ENCODE peak calls at places on chromosomes 7 and 10, in six cellular contexts. One of them, this sample, is unnamed.

GRCh38 chr7:31782411-31782991 is 95.5 kb downstream of the PPP1R17 start:
- DNase-seq in lower lobe of right lung: no peak
- DNase-seq in BJ: no peak
- DNase-seq in heart right ventricle: no peak
- DNase-seq in stomach: no peak
- DNase-seq in left ventricle myocardium inferior: no peak
- DNase-seq in this sample: peak; percentile 64

GRCh38 chr10:95475827-95476481 is 85.2 kb downstream of the SORBS1 start:
- DNase-seq in lower lobe of right lung: no peak
- DNase-seq in BJ: no peak
- DNase-seq in heart right ventricle: no peak
- DNase-seq in stomach: peak; percentile 90
- DNase-seq in left ventricle myocardium inferior: no peak
- DNase-seq in this sample: no peak

GRCh38 chr7:44449531-44449930 is 40.9 kb downstream of the NUDCD3 start:
- DNase-seq in lower lobe of right lung: no peak
- DNase-seq in BJ: peak; percentile 8
- DNase-seq in heart right ventricle: no peak
- DNase-seq in stomach: no peak
- DNase-seq in left ventricle myocardium inferior: no peak
- DNase-seq in this sample: no peak

GRCh38 chr7:64890761-64891666 is 12.1 kb upstream of the ZNF273 start:
- DNase-seq in lower lobe of right lung: no peak
- DNase-seq in BJ: no peak
- DNase-seq in heart right ventricle: no peak
- DNase-seq in stomach: no peak
- DNase-seq in left ventricle myocardium inferior: no peak
- DNase-seq in this sample: no peak

GRCh38 chr7:106064836-106065559 is 47.1 kb downstream of the SYPL1 start:
- DNase-seq in lower lobe of right lung: peak; percentile 61
- DNase-seq in BJ: peak; percentile 70
- DNase-seq in heart right ventricle: peak; percentile 80
- DNase-seq in stomach: peak; percentile 88
- DNase-seq in left ventricle myocardium inferior: peak; percentile 83
- DNase-seq in this sample: peak; percentile 68

GRCh38 chr7:79741684-79742083 is 288.2 kb upstream of the MAGI2 start:
- DNase-seq in lower lobe of right lung: no peak
- DNase-seq in BJ: no peak
- DNase-seq in heart right ventricle: no peak
- DNase-seq in stomach: no peak
- DNase-seq in left ventricle myocardium inferior: no peak
- DNase-seq in this sample: no peak

GRCh38 chr10:103828107-103828506 is 27.3 kb downstream of the SH3PXD2A start:
- DNase-seq in lower lobe of right lung: no peak
- DNase-seq in BJ: no peak
- DNase-seq in heart right ventricle: no peak
- DNase-seq in stomach: no peak
- DNase-seq in left ventricle myocardium inferior: no peak
- DNase-seq in this sample: no peak

GRCh38 chr7:66039094-66039493 is 36.5 kb upstream of the ASL start:
- DNase-seq in lower lobe of right lung: no peak
- DNase-seq in BJ: no peak
- DNase-seq in heart right ventricle: no peak
- DNase-seq in stomach: no peak
- DNase-seq in left ventricle myocardium inferior: no peak
- DNase-seq in this sample: no peak

GRCh38 chr7:154698726-154699291 is 304.1 kb downstream of the PAXIP1 start:
- DNase-seq in lower lobe of right lung: no peak
- DNase-seq in BJ: no peak
- DNase-seq in heart right ventricle: no peak
- DNase-seq in stomach: no peak
- DNase-seq in left ventricle myocardium inferior: no peak
- DNase-seq in this sample: no peak

GRCh38 chr7:34260282-34260681 is 354.9 kb downstream of the BMPER start:
- DNase-seq in lower lobe of right lung: no peak
- DNase-seq in BJ: peak; percentile 93
- DNase-seq in heart right ventricle: no peak
- DNase-seq in stomach: no peak
- DNase-seq in left ventricle myocardium inferior: no peak
- DNase-seq in this sample: peak; percentile 90

GRCh38 chr7:42096681-42097637 is 140.1 kb downstream of the GLI3 start:
- DNase-seq in lower lobe of right lung: no peak
- DNase-seq in BJ: no peak
- DNase-seq in heart right ventricle: peak; percentile 61
- DNase-seq in stomach: peak; percentile 71
- DNase-seq in left ventricle myocardium inferior: peak; percentile 61
- DNase-seq in this sample: no peak

GRCh38 chr7:88072036-88072714 is 138.1 kb downstream of the ADAM22 start:
- DNase-seq in lower lobe of right lung: no peak
- DNase-seq in BJ: no peak
- DNase-seq in heart right ventricle: no peak
- DNase-seq in stomach: no peak
- DNase-seq in left ventricle myocardium inferior: no peak
- DNase-seq in this sample: no peak

GRCh38 chr7:54946764-54947163 is 72.1 kb upstream of the EGFR start:
- DNase-seq in lower lobe of right lung: no peak
- DNase-seq in BJ: no peak
- DNase-seq in heart right ventricle: no peak
- DNase-seq in stomach: no peak
- DNase-seq in left ventricle myocardium inferior: no peak
- DNase-seq in this sample: no peak

GRCh38 chr10:11429439-11430052 is 181.9 kb downstream of the USP6NL start:
- DNase-seq in lower lobe of right lung: no peak
- DNase-seq in BJ: no peak
- DNase-seq in heart right ventricle: no peak
- DNase-seq in stomach: no peak
- DNase-seq in left ventricle myocardium inferior: no peak
- DNase-seq in this sample: no peak

GRCh38 chr10:52028518-52028858 is 285.6 kb upstream of the DKK1 start:
- DNase-seq in lower lobe of right lung: no peak
- DNase-seq in BJ: no peak
- DNase-seq in heart right ventricle: no peak
- DNase-seq in stomach: no peak
- DNase-seq in left ventricle myocardium inferior: no peak
- DNase-seq in this sample: no peak

GRCh38 chr7:151244871-151245346 is 3.6 kb downstream of the SMARCD3 start:
- DNase-seq in lower lobe of right lung: peak; percentile 26
- DNase-seq in BJ: no peak
- DNase-seq in heart right ventricle: no peak
- DNase-seq in stomach: no peak
- DNase-seq in left ventricle myocardium inferior: no peak
- DNase-seq in this sample: no peak

GRCh38 chr7:91929463-91929862 is 11.2 kb upstream of the AKAP9 start:
- DNase-seq in lower lobe of right lung: no peak
- DNase-seq in BJ: no peak
- DNase-seq in heart right ventricle: no peak
- DNase-seq in stomach: no peak
- DNase-seq in left ventricle myocardium inferior: no peak
- DNase-seq in this sample: no peak

GRCh38 chr10:29648114-29648982 is 13.6 kb upstream of the SVIL start:
- DNase-seq in lower lobe of right lung: no peak
- DNase-seq in BJ: no peak
- DNase-seq in heart right ventricle: no peak
- DNase-seq in stomach: peak; percentile 51
- DNase-seq in left ventricle myocardium inferior: no peak
- DNase-seq in this sample: peak; percentile 62

GRCh38 chr7:75064291-75064690 is 9.3 kb downstream of the RCC1L start:
- DNase-seq in lower lobe of right lung: peak; percentile 14
- DNase-seq in BJ: no peak
- DNase-seq in heart right ventricle: no peak
- DNase-seq in stomach: no peak
- DNase-seq in left ventricle myocardium inferior: no peak
- DNase-seq in this sample: no peak

GRCh38 chr10:79026806-79027146 is 42.0 kb upstream of the ZMIZ1 start:
- DNase-seq in lower lobe of right lung: no peak
- DNase-seq in BJ: no peak
- DNase-seq in heart right ventricle: no peak
- DNase-seq in stomach: no peak
- DNase-seq in left ventricle myocardium inferior: no peak
- DNase-seq in this sample: no peak

GRCh38 chr10:75655791-75656451 is 224.5 kb downstream of the LRMDA start:
- DNase-seq in lower lobe of right lung: no peak
- DNase-seq in BJ: no peak
- DNase-seq in heart right ventricle: no peak
- DNase-seq in stomach: no peak
- DNase-seq in left ventricle myocardium inferior: no peak
- DNase-seq in this sample: peak; percentile 5

GRCh38 chr10:69438531-69439349 is 12.5 kb upstream of the TSPAN15 start:
- DNase-seq in lower lobe of right lung: no peak
- DNase-seq in BJ: no peak
- DNase-seq in heart right ventricle: no peak
- DNase-seq in stomach: peak; percentile 48
- DNase-seq in left ventricle myocardium inferior: no peak
- DNase-seq in this sample: peak; percentile 14

GRCh38 chr10:19930936-19931859 is 115.0 kb downstream of the PLXDC2 start:
- DNase-seq in lower lobe of right lung: no peak
- DNase-seq in BJ: no peak
- DNase-seq in heart right ventricle: no peak
- DNase-seq in stomach: no peak
- DNase-seq in left ventricle myocardium inferior: no peak
- DNase-seq in this sample: peak; percentile 56

GRCh38 chr10:114243661-114244060 is 4.6 kb downstream of the VWA2 start:
- DNase-seq in lower lobe of right lung: no peak
- DNase-seq in BJ: no peak
- DNase-seq in heart right ventricle: no peak
- DNase-seq in stomach: no peak
- DNase-seq in left ventricle myocardium inferior: no peak
- DNase-seq in this sample: no peak

GRCh38 chr10:114242235-114242634 is 3.2 kb downstream of the VWA2 start:
- DNase-seq in lower lobe of right lung: no peak
- DNase-seq in BJ: no peak
- DNase-seq in heart right ventricle: no peak
- DNase-seq in stomach: no peak
- DNase-seq in left ventricle myocardium inferior: no peak
- DNase-seq in this sample: no peak

GRCh38 chr10:114244126-114244525 is 5.1 kb downstream of the VWA2 start:
- DNase-seq in lower lobe of right lung: no peak
- DNase-seq in BJ: no peak
- DNase-seq in heart right ventricle: no peak
- DNase-seq in stomach: peak; percentile 51
- DNase-seq in left ventricle myocardium inferior: no peak
- DNase-seq in this sample: no peak

GRCh38 chr10:114239994-114240345 is 916 bp downstream of the VWA2 start:
- DNase-seq in lower lobe of right lung: no peak
- DNase-seq in BJ: no peak
- DNase-seq in heart right ventricle: no peak
- DNase-seq in stomach: no peak
- DNase-seq in left ventricle myocardium inferior: no peak
- DNase-seq in this sample: no peak

GRCh38 chr10:114239117-114239993 is at the start of gene VWA2:
- DNase-seq in lower lobe of right lung: peak; percentile 76
- DNase-seq in BJ: no peak
- DNase-seq in heart right ventricle: peak; percentile 47
- DNase-seq in stomach: peak; percentile 76
- DNase-seq in left ventricle myocardium inferior: peak; percentile 23
- DNase-seq in this sample: no peak
- H3K4me3 ChIP-seq in lower lobe of right lung: peak within 1 kb of the TSS; percentile 61
- H3K4me3 ChIP-seq in BJ: no peak within 1 kb of the TSS
- H3K4me3 ChIP-seq in heart right ventricle: peak within 1 kb of the TSS; percentile 52
- H3K4me3 ChIP-seq in stomach: peak within 1 kb of the TSS; percentile 51
- H3K4me3 ChIP-seq in left ventricle myocardium inferior: peak within 1 kb of the TSS; percentile 68
- H3K4me3 ChIP-seq in this sample: no peak within 1 kb of the TSS

GRCh38 chr7:124840435-124840834 is 74.8 kb upstream of the GPR37 start:
- DNase-seq in lower lobe of right lung: no peak
- DNase-seq in BJ: no peak
- DNase-seq in heart right ventricle: no peak
- DNase-seq in stomach: no peak
- DNase-seq in left ventricle myocardium inferior: no peak
- DNase-seq in this sample: no peak
- TF ChIP-seq CTCF in lower lobe of right lung: no peak
- TF ChIP-seq CTCF in BJ: no peak
- TF ChIP-seq CTCF in heart right ventricle: no peak
- TF ChIP-seq CTCF in stomach: no peak
- TF ChIP-seq CTCF in left ventricle myocardium inferior: no peak
- TF ChIP-seq CTCF in this sample: no peak

GRCh38 chr7:37230221-37230620 is 218.4 kb downstream of the ELMO1 start:
- DNase-seq in lower lobe of right lung: no peak
- DNase-seq in BJ: no peak
- DNase-seq in heart right ventricle: peak; percentile 24
- DNase-seq in stomach: no peak
- DNase-seq in left ventricle myocardium inferior: peak; percentile 50
- DNase-seq in this sample: no peak

GRCh38 chr7:37234928-37235327 is 213.7 kb downstream of the ELMO1 start:
- DNase-seq in lower lobe of right lung: no peak
- DNase-seq in BJ: no peak
- DNase-seq in heart right ventricle: no peak
- DNase-seq in stomach: no peak
- DNase-seq in left ventricle myocardium inferior: no peak
- DNase-seq in this sample: no peak

GRCh38 chr7:37231613-37232012 is 217.1 kb downstream of the ELMO1 start:
- DNase-seq in lower lobe of right lung: no peak
- DNase-seq in BJ: no peak
- DNase-seq in heart right ventricle: no peak
- DNase-seq in stomach: no peak
- DNase-seq in left ventricle myocardium inferior: no peak
- DNase-seq in this sample: no peak

GRCh38 chr7:37235813-37236212 is 212.9 kb downstream of the ELMO1 start:
- DNase-seq in lower lobe of right lung: no peak
- DNase-seq in BJ: no peak
- DNase-seq in heart right ventricle: no peak
- DNase-seq in stomach: no peak
- DNase-seq in left ventricle myocardium inferior: no peak
- DNase-seq in this sample: no peak

DNA sequence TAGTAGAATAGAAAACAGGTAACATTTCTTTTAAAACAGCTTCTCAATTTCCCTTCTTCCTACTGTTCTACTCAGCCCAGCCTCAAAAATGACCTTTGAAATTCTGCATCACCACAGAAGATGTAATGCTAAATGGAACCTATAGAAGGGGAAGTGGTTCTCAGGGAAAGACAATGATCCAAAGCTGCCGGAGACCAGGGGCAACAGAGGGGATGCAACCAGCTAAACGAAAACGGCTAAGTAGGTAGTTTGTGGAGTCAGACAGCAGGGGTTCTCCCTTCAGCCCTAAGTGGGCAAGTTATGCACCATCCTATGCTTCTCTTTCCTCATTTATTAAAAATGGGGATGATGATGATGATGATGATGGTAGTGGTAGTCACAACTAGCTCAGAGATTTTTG is 214.3 kb downstream of the ELMO1 start:
- DNase-seq in lower lobe of right lung: no peak
- DNase-seq in BJ: no peak
- DNase-seq in heart right ventricle: no peak
- DNase-seq in stomach: no peak
- DNase-seq in left ventricle myocardium inferior: no peak
- DNase-seq in this sample: no peak
- H3K27me3 ChIP-seq in lower lobe of right lung: no peaks in the 10 kb centered on the region
- H3K27me3 ChIP-seq in BJ: no peaks in the 10 kb centered on the region
- H3K27me3 ChIP-seq in heart right ventricle: no peaks in the 10 kb centered on the region
- H3K27me3 ChIP-seq in stomach: no peaks in the 10 kb centered on the region
- H3K27me3 ChIP-seq in left ventricle myocardium inferior: no peaks in the 10 kb centered on the region
- H3K27me3 ChIP-seq in this sample: no peaks in the 10 kb centered on the region

DNA sequence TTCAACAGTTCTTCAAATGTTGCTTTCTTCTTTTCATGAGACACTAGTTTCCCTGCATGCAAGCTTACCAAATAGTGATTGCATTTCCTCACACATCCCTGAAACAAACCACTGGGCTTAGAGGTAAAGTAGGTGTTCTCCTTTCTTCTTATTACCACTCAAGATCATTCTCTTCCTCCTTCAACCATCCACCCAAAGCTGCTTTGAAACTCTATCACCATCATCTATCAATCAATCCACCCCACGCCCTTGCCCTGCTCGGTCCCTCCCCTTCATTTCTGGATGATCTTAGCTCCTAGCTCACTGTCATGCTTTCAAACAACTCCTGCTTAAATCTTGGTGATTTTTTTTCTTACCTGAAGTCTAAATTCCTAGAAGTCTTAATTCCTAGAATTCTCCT is 18.9 kb downstream of the HYCC1 start:
- DNase-seq in lower lobe of right lung: no peak
- DNase-seq in BJ: no peak
- DNase-seq in heart right ventricle: no peak
- DNase-seq in stomach: no peak
- DNase-seq in left ventricle myocardium inferior: no peak
- DNase-seq in this sample: no peak
- H3K4me3 ChIP-seq in lower lobe of right lung: no peak overlapping the region
- H3K4me3 ChIP-seq in BJ: no peak overlapping the region
- H3K4me3 ChIP-seq in heart right ventricle: no peak overlapping the region
- H3K4me3 ChIP-seq in stomach: no peak overlapping the region
- H3K4me3 ChIP-seq in left ventricle myocardium inferior: no peak overlapping the region
- H3K4me3 ChIP-seq in this sample: no peak overlapping the region

This sample was measured in brain microvascular endothelial cell.